ENCODE peak calls at places on chromosomes 1 and 21, in eight cellular contexts. One of them, this sample, is unnamed.
A peak's percentile ranks its signal among the peaks of the same experiment; 100 is the strongest.

GRCh38 chr1:187762109-187762508 is 933.4 kb downstream of the PLA2G4A start:
- DNase-seq in lower leg skin: no peak
- DNase-seq in thoracic aorta: no peak
- DNase-seq in ovary: no peak
- DNase-seq in PC-3: no peak
- DNase-seq in BJ: no peak
- DNase-seq in endodermal cell: no peak
- DNase-seq in BE2C: no peak
- DNase-seq in this sample: no peak

GRCh38 chr1:193417945-193418744 is 231.7 kb upstream of the B3GALT2 start:
- DNase-seq in lower leg skin: no peak
- DNase-seq in thoracic aorta: no peak
- DNase-seq in ovary: no peak
- DNase-seq in PC-3: no peak
- DNase-seq in BJ: no peak
- DNase-seq in endodermal cell: no peak
- DNase-seq in BE2C: no peak
- DNase-seq in this sample: peak; percentile 17

GRCh38 chr1:42319128-42319851 is 15.7 kb downstream of the FOXJ3 start:
- DNase-seq in lower leg skin: no peak
- DNase-seq in thoracic aorta: no peak
- DNase-seq in ovary: no peak
- DNase-seq in PC-3: no peak
- DNase-seq in BJ: no peak
- DNase-seq in endodermal cell: no peak
- DNase-seq in BE2C: no peak
- DNase-seq in this sample: no peak

GRCh38 chr21:44657635-44658183 is at the start of gene KRTAP12-3:
- DNase-seq in lower leg skin: peak; percentile 63
- DNase-seq in thoracic aorta: no peak
- DNase-seq in ovary: no peak
- DNase-seq in PC-3: no peak
- DNase-seq in BJ: no peak
- DNase-seq in endodermal cell: no peak
- DNase-seq in BE2C: no peak
- DNase-seq in this sample: peak; percentile 27

GRCh38 chr1:9024837-9025236 is 1.4 kb downstream of the SLC2A7 start:
- DNase-seq in lower leg skin: no peak
- DNase-seq in thoracic aorta: no peak
- DNase-seq in ovary: no peak
- DNase-seq in PC-3: no peak
- DNase-seq in BJ: no peak
- DNase-seq in endodermal cell: no peak
- DNase-seq in BE2C: no peak
- DNase-seq in this sample: no peak

GRCh38 chr1:9250586-9251381 is 16.2 kb downstream of the H6PD start:
- DNase-seq in lower leg skin: no peak
- DNase-seq in thoracic aorta: no peak
- DNase-seq in ovary: peak; percentile 66
- DNase-seq in PC-3: no peak
- DNase-seq in BJ: no peak
- DNase-seq in endodermal cell: peak; percentile 70
- DNase-seq in BE2C: no peak
- DNase-seq in this sample: no peak

GRCh38 chr1:12760256-12760795 is 13.2 kb upstream of the PRAMEF12 start:
- DNase-seq in lower leg skin: no peak
- DNase-seq in thoracic aorta: no peak
- DNase-seq in ovary: no peak
- DNase-seq in PC-3: no peak
- DNase-seq in BJ: no peak
- DNase-seq in endodermal cell: peak; percentile 81
- DNase-seq in BE2C: no peak
- DNase-seq in this sample: peak; percentile 9

GRCh38 chr1:147669475-147670318 is 627 bp downstream of the ACP6 start:
- DNase-seq in lower leg skin: peak; percentile 87
- DNase-seq in thoracic aorta: no peak
- DNase-seq in ovary: peak; percentile 64
- DNase-seq in PC-3: peak; percentile 83
- DNase-seq in BJ: no peak
- DNase-seq in endodermal cell: peak; percentile 84
- DNase-seq in BE2C: peak; percentile 32
- DNase-seq in this sample: peak; percentile 69

GRCh38 chr1:64750092-64750491 is 5.2 kb downstream of the RAVER2 start:
- DNase-seq in lower leg skin: no peak
- DNase-seq in thoracic aorta: no peak
- DNase-seq in ovary: no peak
- DNase-seq in PC-3: no peak
- DNase-seq in BJ: no peak
- DNase-seq in endodermal cell: no peak
- DNase-seq in BE2C: no peak
- DNase-seq in this sample: no peak

GRCh38 chr21:46084041-46084561 is 13.8 kb upstream of the COL6A2 start:
- DNase-seq in lower leg skin: peak; percentile 82
- DNase-seq in thoracic aorta: no peak
- DNase-seq in ovary: peak; percentile 33
- DNase-seq in PC-3: no peak
- DNase-seq in BJ: no peak
- DNase-seq in endodermal cell: no peak
- DNase-seq in BE2C: no peak
- DNase-seq in this sample: no peak

GRCh38 chr1:218439541-218440295 is 94.6 kb downstream of the TGFB2 start:
- DNase-seq in lower leg skin: no peak
- DNase-seq in thoracic aorta: no peak
- DNase-seq in ovary: no peak
- DNase-seq in PC-3: no peak
- DNase-seq in BJ: no peak
- DNase-seq in endodermal cell: peak; percentile 58
- DNase-seq in BE2C: no peak
- DNase-seq in this sample: no peak

GRCh38 chr1:16019580-16020277 is 1.9 kb upstream of the HSPB7 start:
- DNase-seq in lower leg skin: no peak
- DNase-seq in thoracic aorta: peak; percentile 56
- DNase-seq in ovary: no peak
- DNase-seq in PC-3: no peak
- DNase-seq in BJ: no peak
- DNase-seq in endodermal cell: no peak
- DNase-seq in BE2C: peak; percentile 54
- DNase-seq in this sample: no peak

GRCh38 chr1:64471218-64471719 is 1.3 kb downstream of the CACHD1 start:
- DNase-seq in lower leg skin: peak; percentile 90
- DNase-seq in thoracic aorta: no peak
- DNase-seq in ovary: peak; percentile 64
- DNase-seq in PC-3: no peak
- DNase-seq in BJ: no peak
- DNase-seq in endodermal cell: peak; percentile 83
- DNase-seq in BE2C: peak; percentile 50
- DNase-seq in this sample: no peak

GRCh38 chr21:44300262-44300959 is 558 bp downstream of the PFKL start:
- DNase-seq in lower leg skin: peak; percentile 95
- DNase-seq in thoracic aorta: peak; percentile 23
- DNase-seq in ovary: peak; percentile 77
- DNase-seq in PC-3: peak; percentile 57
- DNase-seq in BJ: no peak
- DNase-seq in endodermal cell: peak; percentile 82
- DNase-seq in BE2C: peak; percentile 49
- DNase-seq in this sample: peak; percentile 73

GRCh38 chr1:63004868-63005267 is 220.9 kb downstream of the ATG4C start:
- DNase-seq in lower leg skin: no peak
- DNase-seq in thoracic aorta: no peak
- DNase-seq in ovary: no peak
- DNase-seq in PC-3: peak; percentile 31
- DNase-seq in BJ: no peak
- DNase-seq in endodermal cell: peak; percentile 65
- DNase-seq in BE2C: no peak
- DNase-seq in this sample: no peak

GRCh38 chr1:91768786-91769697 is 116.9 kb downstream of the TGFBR3 start:
- DNase-seq in lower leg skin: no peak
- DNase-seq in thoracic aorta: no peak
- DNase-seq in ovary: no peak
- DNase-seq in PC-3: peak; percentile 73
- DNase-seq in BJ: no peak
- DNase-seq in endodermal cell: no peak
- DNase-seq in BE2C: no peak
- DNase-seq in this sample: no peak

GRCh38 chr1:193979219-193979618 is 792.8 kb upstream of the B3GALT2 start:
- DNase-seq in lower leg skin: no peak
- DNase-seq in thoracic aorta: no peak
- DNase-seq in ovary: no peak
- DNase-seq in PC-3: no peak
- DNase-seq in BJ: no peak
- DNase-seq in endodermal cell: no peak
- DNase-seq in BE2C: no peak
- DNase-seq in this sample: no peak

GRCh38 chr1:234102591-234102990 is 198.1 kb downstream of the SLC35F3 start:
- DNase-seq in lower leg skin: no peak
- DNase-seq in thoracic aorta: no peak
- DNase-seq in ovary: no peak
- DNase-seq in PC-3: no peak
- DNase-seq in BJ: no peak
- DNase-seq in endodermal cell: no peak
- DNase-seq in BE2C: no peak
- DNase-seq in this sample: no peak

GRCh38 chr1:19957779-19958178 is 21.6 kb downstream of the PLA2G2A start:
- DNase-seq in lower leg skin: no peak
- DNase-seq in thoracic aorta: no peak
- DNase-seq in ovary: no peak
- DNase-seq in PC-3: no peak
- DNase-seq in BJ: no peak
- DNase-seq in endodermal cell: peak; percentile 79
- DNase-seq in BE2C: no peak
- DNase-seq in this sample: no peak
- TF ChIP-seq CTCF in lower leg skin: no peak
- TF ChIP-seq CTCF in thoracic aorta: no peak
- TF ChIP-seq CTCF in ovary: no peak
- TF ChIP-seq CTCF in PC-3: peak; percentile 27
- TF ChIP-seq CTCF in BJ: no peak
- TF ChIP-seq CTCF in endodermal cell: peak; percentile 72
- TF ChIP-seq CTCF in BE2C: no peak
- TF ChIP-seq CTCF in this sample: no peak

GRCh38 chr1:81797701-81798100 is 3.0 kb upstream of the ADGRL2 start:
- DNase-seq in lower leg skin: no peak
- DNase-seq in thoracic aorta: no peak
- DNase-seq in ovary: no peak
- DNase-seq in PC-3: no peak
- DNase-seq in BJ: no peak
- DNase-seq in endodermal cell: no peak
- DNase-seq in BE2C: no peak
- DNase-seq in this sample: no peak

GRCh38 chr1:81801834-81802531 is 1.2 kb downstream of the ADGRL2 start:
- DNase-seq in lower leg skin: peak; percentile 86
- DNase-seq in thoracic aorta: no peak
- DNase-seq in ovary: peak; percentile 62
- DNase-seq in PC-3: no peak
- DNase-seq in BJ: no peak
- DNase-seq in endodermal cell: peak; percentile 73
- DNase-seq in BE2C: peak; percentile 32
- DNase-seq in this sample: peak; percentile 14

GRCh38 chr1:81800741-81801031 is at the start of gene ADGRL2:
- DNase-seq in lower leg skin: no peak
- DNase-seq in thoracic aorta: no peak
- DNase-seq in ovary: peak; percentile 68
- DNase-seq in PC-3: no peak
- DNase-seq in BJ: no peak
- DNase-seq in endodermal cell: peak; percentile 85
- DNase-seq in BE2C: no peak
- DNase-seq in this sample: no peak

GRCh38 chr1:81801032-81801833 is 499 bp downstream of the ADGRL2 start:
- DNase-seq in lower leg skin: peak; percentile 90
- DNase-seq in thoracic aorta: peak; percentile 38
- DNase-seq in ovary: peak; percentile 83
- DNase-seq in PC-3: peak; percentile 43
- DNase-seq in BJ: peak; percentile 44
- DNase-seq in endodermal cell: peak; percentile 93
- DNase-seq in BE2C: peak; percentile 74
- DNase-seq in this sample: peak; percentile 72

GRCh38 chr1:81799939-81800740 is 594 bp upstream of the ADGRL2 start:
- DNase-seq in lower leg skin: peak; percentile 87
- DNase-seq in thoracic aorta: no peak
- DNase-seq in ovary: peak; percentile 79
- DNase-seq in PC-3: no peak
- DNase-seq in BJ: no peak
- DNase-seq in endodermal cell: peak; percentile 91
- DNase-seq in BE2C: peak; percentile 67
- DNase-seq in this sample: no peak
- H3K4me3 ChIP-seq in lower leg skin: peak overlapping the region; percentile 89
- H3K4me3 ChIP-seq in thoracic aorta: peak overlapping the region; percentile 96
- H3K4me3 ChIP-seq in ovary: peak overlapping the region; percentile 49
- H3K4me3 ChIP-seq in PC-3: peak overlapping the region; percentile 14
- H3K4me3 ChIP-seq in BJ: peak overlapping the region; percentile 65
- H3K4me3 ChIP-seq in endodermal cell: peak overlapping the region; percentile 89
- H3K4me3 ChIP-seq in BE2C: peak overlapping the region; percentile 82
- H3K4me3 ChIP-seq in this sample: peak overlapping the region; percentile 47

DNA sequence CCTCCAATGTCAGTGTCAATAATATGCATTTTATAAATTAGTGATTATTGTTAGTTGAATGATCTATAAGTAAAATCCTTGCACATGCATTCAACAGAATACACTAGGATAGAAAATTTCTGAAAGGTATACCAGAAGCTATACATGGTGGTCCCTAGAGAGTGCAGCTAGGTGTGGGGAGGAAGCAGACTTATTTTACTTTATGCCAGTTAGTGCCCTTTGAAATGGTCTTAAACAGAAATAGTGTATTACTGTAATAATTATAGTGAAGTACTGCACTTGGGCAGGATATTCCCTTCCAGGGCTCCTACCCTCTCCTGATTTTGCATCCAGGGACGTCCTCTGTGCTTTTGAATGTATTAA is 23.2 kb upstream of the WDR26 start:
- DNase-seq in lower leg skin: no peak
- DNase-seq in thoracic aorta: no peak
- DNase-seq in ovary: no peak
- DNase-seq in PC-3: no peak
- DNase-seq in BJ: no peak
- DNase-seq in endodermal cell: no peak
- DNase-seq in BE2C: no peak
- DNase-seq in this sample: no peak
- TF ChIP-seq CTCF in lower leg skin: no peak
- TF ChIP-seq CTCF in thoracic aorta: no peak
- TF ChIP-seq CTCF in ovary: no peak
- TF ChIP-seq CTCF in PC-3: peak; percentile 4
- TF ChIP-seq CTCF in BJ: no peak
- TF ChIP-seq CTCF in endodermal cell: no peak
- TF ChIP-seq CTCF in BE2C: no peak
- TF ChIP-seq CTCF in this sample: no peak

DNA sequence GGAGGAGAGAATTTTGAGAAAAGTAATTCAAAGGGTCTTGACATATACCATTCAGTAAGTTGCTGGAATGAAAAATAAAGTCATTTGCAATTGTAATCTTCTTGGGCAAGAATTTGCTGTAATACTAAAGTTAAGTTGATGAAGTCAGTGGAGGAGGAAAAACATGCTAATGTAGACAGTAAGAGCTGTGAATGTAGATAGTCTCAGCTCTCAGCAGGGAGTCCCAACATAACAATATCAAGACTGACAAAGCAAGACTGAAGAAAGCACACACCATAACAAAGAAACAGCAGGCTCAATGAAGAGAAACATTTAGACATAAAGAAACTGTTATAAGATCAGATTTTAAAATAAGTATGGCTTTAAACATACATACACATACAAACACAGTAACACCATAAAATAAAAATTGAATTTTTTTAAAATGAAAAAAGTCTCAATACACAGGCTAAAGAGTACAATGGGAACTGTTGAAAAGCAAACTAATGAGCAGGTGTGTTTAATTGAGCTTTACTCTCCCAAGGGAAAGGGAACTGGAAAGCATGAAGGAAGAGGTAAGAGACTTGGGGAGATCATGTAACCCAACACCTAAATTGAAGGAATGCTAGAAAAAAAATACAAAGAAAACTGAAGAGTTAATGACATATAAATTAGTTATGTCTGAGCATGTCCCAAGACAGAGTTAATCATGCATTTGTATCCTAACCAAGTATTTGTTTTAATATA is 336.3 kb upstream of the NCAM2 start:
- DNase-seq in lower leg skin: no peak
- DNase-seq in thoracic aorta: no peak
- DNase-seq in ovary: no peak
- DNase-seq in PC-3: no peak
- DNase-seq in BJ: no peak
- DNase-seq in endodermal cell: peak; percentile 58
- DNase-seq in BE2C: no peak
- DNase-seq in this sample: no peak
- H3K4me3 ChIP-seq in lower leg skin: no peak overlapping the region
- H3K4me3 ChIP-seq in thoracic aorta: no peak overlapping the region
- H3K4me3 ChIP-seq in ovary: no peak overlapping the region
- H3K4me3 ChIP-seq in PC-3: no peak overlapping the region
- H3K4me3 ChIP-seq in BJ: no peak overlapping the region
- H3K4me3 ChIP-seq in endodermal cell: no peak overlapping the region
- H3K4me3 ChIP-seq in BE2C: no peak overlapping the region
- H3K4me3 ChIP-seq in this sample: no peak overlapping the region

This sample was measured in GM12865.